ENCODE peak calls at places on chromosome 2, in five cellular contexts. I, V, U, D and Q are unnamed samples.
A peak's percentile ranks its signal among the peaks of the same experiment; 100 is the strongest.

GRCh38 chr2:168116448-168116847 is 130.9 kb downstream of the STK39 start:
- DNase-seq in U (no peak), D (no peak), V (no peak), I (no peak), Q (peak; percentile 55)

GRCh38 chr2:75153221-75153620 is 46.1 kb downstream of the TACR1 start:
- DNase-seq in I (no peak), D (no peak), U (no peak), V (no peak), Q (no peak)

GRCh38 chr2:238860966-238861730 is 13.3 kb downstream of the TWIST2 start:
- DNase-seq in U (no peak), I (no peak), D (no peak), V (no peak), Q (no peak)

GRCh38 chr2:147538088-147538487 is 306.7 kb upstream of the ACVR2A start:
- DNase-seq in V (no peak), D (no peak), I (no peak), U (no peak), Q (no peak)

GRCh38 chr2:51526766-51527165 is 494.8 kb upstream of the NRXN1 start:
- DNase-seq in D (no peak), I (no peak), V (no peak), U (no peak), Q (no peak)

GRCh38 chr2:101400048-101400447 is 12.7 kb upstream of the CREG2 start:
- DNase-seq in U (no peak), I (peak; percentile 39), V (no peak), D (no peak), Q (no peak)

GRCh38 chr2:168085801-168086361 is 161.5 kb downstream of the STK39 start:
- DNase-seq in D (peak; percentile 28), U (no peak), I (no peak), V (no peak), Q (peak; percentile 90)

GRCh38 chr2:106931742-106932335 is 45.9 kb upstream of the ST6GAL2 start:
- DNase-seq in V (no peak), I (no peak), D (no peak), U (no peak), Q (no peak)

GRCh38 chr2:127650041-127650784 is 4.3 kb downstream of the GPR17 start:
- DNase-seq in I (no peak), V (no peak), U (no peak), D (no peak), Q (no peak)

GRCh38 chr2:153354406-153354805 is 124.2 kb downstream of the RPRM start:
- DNase-seq in V (no peak), I (peak; percentile 3), U (no peak), D (no peak), Q (no peak)

GRCh38 chr2:226887940-226888339 is 52.1 kb downstream of the RHBDD1 start:
- DNase-seq in U (no peak), D (no peak), V (no peak), I (no peak), Q (no peak)

GRCh38 chr2:121470917-121471316 is 59.8 kb upstream of the RNU4ATAC start:
- DNase-seq in D (no peak), I (no peak), U (no peak), V (no peak), Q (no peak)

GRCh38 chr2:467543-467891 is 179.6 kb upstream of the ALKAL2 start:
- DNase-seq in D (no peak), U (no peak), V (no peak), I (no peak), Q (no peak)

GRCh38 chr2:467101-467500 is 179.2 kb upstream of the ALKAL2 start:
- DNase-seq in I (no peak), V (no peak), U (no peak), D (peak; percentile 34), Q (no peak)

GRCh38 chr2:469521-469920 is 181.6 kb upstream of the ALKAL2 start:
- DNase-seq in I (no peak), V (no peak), D (no peak), U (no peak), Q (no peak)

GRCh38 chr2:468631-469310 is 180.9 kb upstream of the ALKAL2 start:
- DNase-seq in D (peak; percentile 56), I (no peak), V (no peak), U (no peak), Q (no peak)

DNA sequence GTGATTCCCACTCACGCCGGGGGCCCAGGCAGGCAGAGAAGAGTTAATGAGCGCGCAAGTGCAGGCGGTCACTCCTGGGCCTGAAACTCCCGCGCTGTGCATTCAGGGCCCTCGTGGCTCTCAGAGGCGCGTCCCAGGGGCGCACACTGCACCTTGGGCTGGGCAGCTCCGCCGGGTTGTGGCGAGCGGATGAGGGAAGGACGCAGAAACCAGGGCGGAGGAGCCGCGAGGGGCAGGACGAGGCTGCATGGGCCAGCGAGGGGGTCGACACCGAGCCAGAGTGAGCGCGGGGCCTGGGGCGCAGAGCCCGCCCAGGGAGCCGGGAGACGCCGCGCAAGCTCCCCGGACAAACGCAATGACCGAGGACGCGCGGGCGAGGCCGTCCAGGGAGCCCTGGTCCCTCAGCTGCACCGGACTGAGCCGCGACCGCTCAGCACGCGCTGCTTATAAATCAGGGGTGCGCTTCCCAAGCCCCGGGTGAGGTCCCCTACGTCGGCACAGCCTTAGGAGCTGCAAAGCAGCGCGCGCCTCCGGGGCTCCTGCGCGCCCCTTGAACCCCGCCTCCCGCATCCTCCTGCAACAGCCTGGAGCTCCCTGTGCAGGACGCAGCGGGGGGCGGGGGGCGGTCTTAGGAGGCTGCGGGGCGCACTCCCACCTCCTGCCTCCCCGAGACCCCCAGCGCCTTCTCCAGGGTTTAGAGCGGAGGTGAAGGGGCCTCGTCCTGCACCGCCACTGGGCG is 180.2 kb upstream of the ALKAL2 start:
- DNase-seq in I (no peak), U (no peak), D (peak; percentile 76), V (no peak), Q (no peak)
- H3K9me3 ChIP-seq in I (no peaks in the 10 kb centered on the region), U (peaks cover 6% of the 10 kb centered on the region), D (peaks cover 4% of the 10 kb centered on the region), V (no peaks in the 10 kb centered on the region), Q (peaks cover 11% of the 10 kb centered on the region)

DNA sequence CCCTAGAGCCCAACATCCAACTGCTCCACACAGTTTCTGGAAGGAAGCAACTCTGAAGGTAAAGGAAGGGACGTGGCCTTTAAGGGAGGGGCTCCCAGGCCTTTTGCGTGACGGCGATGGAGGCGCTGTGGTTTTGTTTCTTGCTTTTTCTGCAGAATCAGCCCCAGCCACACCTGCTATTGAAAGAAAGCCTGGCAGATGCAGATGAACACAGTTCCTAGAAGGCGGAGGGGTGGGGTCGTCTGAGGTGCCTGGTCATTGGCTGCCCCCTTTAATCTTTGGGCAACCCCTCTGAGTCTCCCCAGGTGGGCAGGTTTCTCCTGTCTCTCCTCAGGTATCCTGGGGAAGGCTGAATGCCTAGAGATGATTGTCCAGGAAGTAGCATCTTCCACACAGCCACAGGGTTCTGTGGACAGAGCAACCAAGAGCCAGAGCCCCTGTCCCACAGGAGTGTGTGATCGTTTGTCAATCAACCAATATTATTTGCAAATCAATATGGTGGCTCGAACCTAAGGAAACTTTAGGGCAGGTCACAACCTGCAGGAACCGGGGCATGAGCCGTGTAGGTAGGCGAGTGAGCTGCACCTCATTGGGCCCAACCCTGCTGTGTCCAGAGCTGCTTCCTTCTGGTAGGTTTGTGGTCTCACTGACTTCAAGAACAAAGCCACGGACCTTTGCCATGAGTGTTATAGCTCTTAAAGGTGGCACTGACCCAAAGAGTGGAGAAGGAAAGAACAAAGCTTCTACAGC is 104.4 kb downstream of the NDUFA10 start:
- DNase-seq in U (no peak), V (no peak), D (no peak), I (no peak), Q (no peak)
- H3K9me3 ChIP-seq in U (peaks cover 16% of the 10 kb centered on the region), V (peaks cover 5% of the 10 kb centered on the region), D (no peaks in the 10 kb centered on the region), I (peaks cover 5% of the 10 kb centered on the region), Q (peaks cover 18% of the 10 kb centered on the region)

DNA sequence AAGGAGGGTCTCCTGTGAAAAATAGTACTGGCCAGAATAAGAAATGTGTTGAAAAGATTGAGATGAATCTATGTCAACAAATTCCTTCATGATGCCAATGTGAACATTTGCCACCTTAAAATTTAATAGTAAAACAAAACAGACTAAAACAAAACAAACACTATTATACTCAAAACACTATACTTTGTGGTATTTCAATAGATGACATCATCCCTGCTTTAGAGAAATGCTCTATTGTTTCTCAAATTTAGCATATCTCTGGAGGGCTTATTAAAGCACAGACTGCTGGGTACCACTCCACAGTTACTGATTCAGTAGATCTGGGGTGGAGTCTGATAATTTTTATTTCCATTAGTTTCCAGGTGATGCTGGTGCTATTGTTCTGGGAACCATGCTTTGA is 579.4 kb upstream of the FAM98A start:
- DNase-seq in D (no peak), V (no peak), U (no peak), I (no peak), Q (no peak)
- H3K9me3 ChIP-seq in D (no peaks in the 10 kb centered on the region), V (no peaks in the 10 kb centered on the region), U (no peaks in the 10 kb centered on the region), I (no peaks in the 10 kb centered on the region), Q (no peaks in the 10 kb centered on the region)

GRCh38 chr2:777546-777945 is 100.3 kb upstream of the TMEM18 start:
- DNase-seq in U (no peak), D (no peak), I (no peak), V (no peak), Q (no peak)

GRCh38 chr2:776038-776437 is 98.8 kb upstream of the TMEM18 start:
- DNase-seq in D (no peak), V (no peak), U (no peak), I (no peak), Q (no peak)

GRCh38 chr2:774436-774835 is 97.2 kb upstream of the TMEM18 start:
- DNase-seq in U (no peak), V (no peak), D (no peak), I (no peak), Q (no peak)

GRCh38 chr2:777051-777450 is 99.8 kb upstream of the TMEM18 start:
- DNase-seq in D (no peak), I (no peak), V (no peak), U (no peak), Q (no peak)

DNA sequence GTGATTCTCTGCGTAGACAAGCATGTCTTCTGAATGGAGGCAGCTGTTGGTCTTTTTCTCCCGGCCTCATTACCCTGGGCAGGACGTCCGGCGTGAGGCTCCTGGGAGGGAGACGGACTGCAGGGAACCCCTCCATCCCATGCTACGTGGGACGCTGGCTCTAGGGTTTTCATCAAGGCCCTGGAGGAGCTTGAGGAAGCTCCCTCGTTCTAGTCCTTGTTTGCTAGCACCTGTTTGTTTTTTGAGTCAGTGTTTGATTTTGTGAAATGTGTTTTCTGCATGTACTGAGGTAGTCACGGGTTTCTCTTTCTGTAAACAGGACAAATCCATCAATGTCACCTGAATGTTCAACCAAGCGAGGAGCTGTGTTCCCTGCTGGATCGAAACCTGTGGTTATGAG is 99.3 kb upstream of the TMEM18 start:
- DNase-seq in D (no peak), U (no peak), V (no peak), I (no peak), Q (no peak)
- H3K9me3 ChIP-seq in D (no peaks in the 10 kb centered on the region), U (no peaks in the 10 kb centered on the region), V (no peaks in the 10 kb centered on the region), I (no peaks in the 10 kb centered on the region), Q (no peaks in the 10 kb centered on the region)

GRCh38 chr2:219511547-219512325 is 2.5 kb upstream of the ASIC4 start:
- DNase-seq in U (no peak), I (no peak), D (peak; percentile 75), V (no peak), Q (peak; percentile 93)
- H3K9me3 ChIP-seq in U (no peaks in the 10 kb centered on the region), I (no peaks in the 10 kb centered on the region), D (no peaks in the 10 kb centered on the region), V (no peaks in the 10 kb centered on the region), Q (no peaks in the 10 kb centered on the region)

DNA sequence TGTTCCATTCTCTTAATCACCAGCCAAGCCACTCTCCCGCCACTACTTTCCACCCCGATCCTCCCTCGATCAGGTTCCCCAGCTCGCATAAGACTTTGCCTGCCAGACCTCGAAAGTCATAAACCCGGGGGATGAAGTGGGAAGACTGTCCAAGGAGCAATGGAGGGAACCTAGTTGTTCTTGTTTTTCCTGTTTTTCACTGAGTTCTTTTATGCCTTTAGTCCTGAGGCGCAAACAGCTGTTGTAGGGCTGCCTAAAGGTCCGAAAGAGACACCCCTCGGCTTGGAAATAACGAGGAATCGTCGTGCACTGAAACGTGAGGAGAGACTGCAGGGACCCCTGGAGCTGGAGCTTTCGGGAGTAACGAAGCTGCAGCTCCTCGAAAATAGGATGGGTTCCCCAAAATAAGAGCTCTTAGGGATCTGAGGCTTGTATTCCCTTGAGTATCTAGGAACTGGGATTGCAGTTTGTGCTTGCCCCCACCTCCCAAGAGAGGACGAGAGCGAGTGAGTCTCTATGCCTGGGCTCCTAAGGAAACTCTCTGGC is 1.7 kb upstream of the HOXD12 start:
- DNase-seq in U (no peak), I (no peak), V (no peak), D (no peak), Q (no peak)
- H3K9me3 ChIP-seq in U (peaks cover 6% of the 10 kb centered on the region), I (no peaks in the 10 kb centered on the region), V (no peaks in the 10 kb centered on the region), D (no peaks in the 10 kb centered on the region), Q (peaks cover 11% of the 10 kb centered on the region)